ENCODE peak calls at places on chromosomes 6 and 20, in six cellular contexts. U, G, A, M, Y and B are unnamed samples. For H3K36me3, the result is how much of the 10 kb centered on the place peaks cover.

GRCh38 chr20:60316759-60317158 is 358.5 kb downstream of the CDH26 start:
- DNase-seq in U (no peak), G (no peak), A (no peak), M (no peak), Y (no peak), B (no peak)

GRCh38 chr6:141203902-141204575 is 928.7 kb upstream of the GJE1 start:
- DNase-seq in U (no peak), G (peak), A (no peak), M (no peak), Y (no peak), B (no peak)

GRCh38 chr6:144266091-144266649 is 19.0 kb upstream of the UTRN start:
- DNase-seq in U (peak), G (peak), A (peak), M (peak), Y (peak), B (peak)

GRCh38 chr20:58585753-58586540 is 65.1 kb upstream of the STX16 start:
- DNase-seq in U (no peak), G (no peak), A (no peak), M (no peak), Y (peak), B (no peak)

GRCh38 chr6:82979657-82980056 is 86.0 kb downstream of the UBE3D start:
- DNase-seq in U (no peak), G (no peak), A (no peak), M (no peak), Y (no peak), B (no peak)

GRCh38 chr20:62496525-62497218 is 20.9 kb upstream of the GATA5 start:
- DNase-seq in U (no peak), G (no peak), A (no peak), M (no peak), Y (no peak), B (peak)

GRCh38 chr6:155080876-155081845 is 86.0 kb downstream of the TIAM2 start:
- DNase-seq in U (no peak), G (peak), A (no peak), M (no peak), Y (no peak), B (no peak)

GRCh38 chr20:43849496-43850197 is 65.0 kb upstream of the TOX2 start:
- DNase-seq in U (no peak), G (peak), A (peak), M (no peak), Y (no peak), B (peak)

GRCh38 chr6:27605401-27606342 is 132.8 kb upstream of the ZNF184 start:
- DNase-seq in U (no peak), G (peak), A (peak), M (no peak), Y (peak), B (peak)

GRCh38 chr6:37287519-37288157 is 29.7 kb upstream of the TMEM217 start:
- DNase-seq in U (no peak), G (no peak), A (no peak), M (no peak), Y (no peak), B (no peak)

GRCh38 chr20:40868568-40869223 is 159.9 kb upstream of the TOP1 start:
- DNase-seq in U (no peak), G (peak), A (peak), M (peak), Y (no peak), B (no peak)

GRCh38 chr6:29557320-29557719 is 2.2 kb downstream of the UBD start:
- DNase-seq in U (no peak), G (no peak), A (no peak), M (no peak), Y (no peak), B (peak)

GRCh38 chr6:72363844-72364740 is 257.8 kb upstream of the KCNQ5 start:
- DNase-seq in U (no peak), G (peak), A (peak), M (no peak), Y (peak), B (no peak)

GRCh38 chr20:50195524-50196120 is 5.0 kb downstream of the CEBPB start:
- DNase-seq in U (no peak), G (no peak), A (no peak), M (no peak), Y (no peak), B (no peak)

GRCh38 chr6:133179483-133179882 is 61.7 kb upstream of the EYA4 start:
- DNase-seq in U (no peak), G (no peak), A (no peak), M (no peak), Y (no peak), B (no peak)

GRCh38 chr6:27893836-27894807 is 18.1 kb downstream of the OR2B2 start:
- DNase-seq in U (peak), G (peak), A (peak), M (peak), Y (peak), B (peak)

GRCh38 chr20:20095114-20095872 is 43.0 kb downstream of the CFAP61 start:
- DNase-seq in U (no peak), G (no peak), A (no peak), M (no peak), Y (no peak), B (no peak)

DNA sequence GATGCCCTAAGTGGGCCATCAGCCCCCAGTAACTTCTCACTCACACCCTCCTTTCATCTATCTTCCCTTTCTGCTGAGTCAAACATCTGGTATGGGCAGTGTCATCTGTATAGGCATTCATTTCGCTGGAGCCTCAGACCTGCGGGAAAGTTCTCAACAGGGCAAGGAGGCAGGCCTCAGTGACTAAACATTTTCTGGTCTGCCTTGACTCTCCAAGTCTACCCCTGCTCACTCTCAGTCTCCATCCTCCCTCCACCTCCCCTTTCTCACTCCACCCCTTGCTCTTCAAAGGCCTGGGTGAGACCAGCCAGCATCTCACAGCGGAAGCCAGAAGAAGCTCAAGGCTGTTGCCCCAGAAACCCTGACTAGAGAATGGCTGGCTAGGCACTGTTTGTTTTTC is 105.0 kb upstream of the BEND6 start:
- DNase-seq in U (no peak), G (peak), A (no peak), M (no peak), Y (peak), B (no peak)
- H3K4me3 ChIP-seq in U (no peak), G (peak), A (no peak), M (no peak), Y (no peak), B (no peak)

DNA sequence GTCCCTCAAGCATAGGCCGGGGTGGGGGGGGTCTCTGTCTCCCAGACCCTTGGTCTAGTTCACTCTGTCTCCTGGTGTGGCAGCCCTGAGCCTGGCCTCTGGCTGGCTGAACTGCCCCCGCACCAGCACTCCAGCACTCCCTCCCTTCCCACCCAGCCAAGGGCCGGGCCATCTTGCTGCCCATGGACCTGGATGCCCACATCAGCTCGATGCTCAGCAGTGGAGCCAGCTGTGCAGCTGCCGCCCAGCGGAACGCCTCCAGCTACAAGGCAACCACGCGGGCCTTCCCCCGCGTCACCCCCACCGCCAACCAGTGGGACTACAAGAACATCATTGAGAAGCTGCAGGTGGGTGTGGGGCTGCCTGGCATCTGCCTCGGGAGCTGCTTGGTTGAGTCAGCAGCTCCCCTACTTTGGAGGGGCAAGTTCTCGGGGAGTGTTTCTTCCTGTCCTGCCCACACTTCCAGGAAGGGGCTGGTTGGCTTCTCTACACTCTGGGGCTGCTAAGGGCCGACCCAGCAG is 28.4 kb downstream of the UQCC2 start:
- DNase-seq in U (no peak), G (no peak), A (no peak), M (no peak), Y (no peak), B (peak)
- H3K36me3 ChIP-seq in U (half or more), G (half or more), A (under half), M (under half), Y (under half), B (under half)

GRCh38 chr6:70345619-70346018 is 42.7 kb upstream of the COL9A1 start:
- DNase-seq in U (no peak), G (no peak), A (no peak), M (no peak), Y (no peak), B (no peak)
- H3K4me3 ChIP-seq in U (no peak), G (no peak), A (no peak), M (no peak), Y (no peak), B (no peak)

GRCh38 chr20:63706027-63706695 is 1.6 kb downstream of the ARFRP1 start:
- DNase-seq in U (no peak), G (no peak), A (peak), M (no peak), Y (no peak), B (no peak)
- H3K36me3 ChIP-seq in U (half or more), G (half or more), A (under half), M (under half), Y (under half), B (under half)

GRCh38 chr20:35884541-35884865 is 69.8 kb downstream of the SCAND1 start:
- DNase-seq in U (no peak), G (no peak), A (no peak), M (no peak), Y (no peak), B (no peak)
- H3K4me3 ChIP-seq in U (no peak), G (peak), A (no peak), M (no peak), Y (no peak), B (no peak)

GRCh38 chr20:35831983-35832382 is 60.2 kb downstream of the PHF20 start:
- DNase-seq in U (no peak), G (no peak), A (no peak), M (no peak), Y (no peak), B (no peak)
- H3K36me3 ChIP-seq in U (under half), G (under half), A (under half), M (under half), Y (under half), B (under half)

GRCh38 chr20:5315807-5316187 is 957 bp downstream of the PROKR2 start:
- DNase-seq in U (no peak), G (no peak), A (no peak), M (no peak), Y (no peak), B (peak)
- H3K4me3 ChIP-seq in U (no peak), G (no peak), A (no peak), M (no peak), Y (peak), B (peak)

GRCh38 chr6:74070091-74070490 is 374.1 kb downstream of the CD109 start:
- DNase-seq in U (no peak), G (no peak), A (no peak), M (no peak), Y (no peak), B (no peak)
- H3K36me3 ChIP-seq in U (under half), G (under half), A (under half), M (under half), Y (under half), B (under half)

GRCh38 chr20:45487231-45487635 is 17.7 kb downstream of the WFDC2 start:
- DNase-seq in U (no peak), G (no peak), A (no peak), M (no peak), Y (peak), B (peak)
- H3K4me3 ChIP-seq in U (no peak), G (no peak), A (no peak), M (no peak), Y (no peak), B (peak)